ENCODE peak calls at places on chromosomes 6 and 20, in four cellular contexts. X, G, V and H are unnamed samples.

GRCh38 chr6:37783025-37783825 is 36.3 kb upstream of the ZFAND3 start:
- DNase-seq in V (no peak), X (no peak), G (peak), H (no peak)

GRCh38 chr6:25389501-25389900 is 110.3 kb downstream of the CARMIL1 start:
- DNase-seq in X (no peak), V (no peak), G (no peak), H (no peak)

GRCh38 chr6:3471711-3472110 is 14.9 kb upstream of the SLC22A23 start:
- DNase-seq in V (no peak), G (no peak), X (no peak), H (no peak)

GRCh38 chr6:16306334-16306733 is 67.9 kb downstream of the GMPR start:
- DNase-seq in X (no peak), G (no peak), V (no peak), H (no peak)

GRCh38 chr6:17725083-17725482 is 18.4 kb upstream of the NUP153 start:
- DNase-seq in G (no peak), X (peak), V (no peak), H (no peak)

GRCh38 chr20:34452281-34452982 is 63.8 kb upstream of the DYNLRB1 start:
- DNase-seq in V (no peak), G (no peak), X (no peak), H (no peak)

GRCh38 chr6:2476376-2476775 is 231.0 kb upstream of the GMDS start:
- DNase-seq in V (no peak), G (no peak), X (no peak), H (no peak)

GRCh38 chr6:16681260-16681873 is 79.9 kb downstream of the ATXN1 start:
- DNase-seq in X (no peak), G (no peak), V (no peak), H (no peak)

GRCh38 chr6:12304487-12304886 is 14.3 kb downstream of the EDN1 start:
- DNase-seq in V (no peak), G (no peak), X (no peak), H (no peak)

GRCh38 chr20:4187147-4187546 is 171.8 kb upstream of the RNF24 start:
- DNase-seq in G (no peak), X (no peak), V (no peak), H (no peak)

GRCh38 chr6:10460096-10460495 is 45.2 kb upstream of the TFAP2A start:
- DNase-seq in V (no peak), X (no peak), G (no peak), H (no peak)

GRCh38 chr20:58515240-58516212 is at the start of gene APCDD1L:
- DNase-seq in G (no peak), V (no peak), X (peak), H (no peak)

GRCh38 chr20:61166324-61166723 is 85.7 kb upstream of the CDH4 start:
- DNase-seq in G (no peak), X (no peak), V (no peak), H (no peak)

GRCh38 chr6:37020426-37021211 is 15.2 kb downstream of the FGD2 start:
- DNase-seq in V (no peak), X (no peak), G (no peak), H (no peak)

GRCh38 chr20:50320910-50321796 is 130.5 kb downstream of the CEBPB start:
- DNase-seq in V (no peak), X (peak), G (peak), H (no peak)

GRCh38 chr6:124977067-124977908 is 15.1 kb downstream of the RNF217 start:
- DNase-seq in G (no peak), V (no peak), X (no peak), H (no peak)

GRCh38 chr20:25230177-25230831 is 17.6 kb upstream of the PYGB start:
- DNase-seq in X (no peak), V (no peak), G (no peak), H (no peak)

GRCh38 chr6:6942826-6943225 is 164.9 kb upstream of the RREB1 start:
- DNase-seq in V (peak), X (no peak), G (no peak), H (no peak)

GRCh38 chr6:137631323-137631722 is 137.1 kb upstream of the OLIG3 start:
- DNase-seq in X (no peak), G (no peak), V (no peak), H (no peak)

GRCh38 chr20:10798811-10799210 is 125.0 kb upstream of the JAG1 start:
- DNase-seq in G (no peak), X (no peak), V (no peak), H (no peak)

GRCh38 chr6:170022827-170023619 is 267.9 kb downstream of the DLL1 start:
- DNase-seq in V (no peak), G (no peak), X (peak), H (no peak)

GRCh38 chr6:150325093-150325772 is 43.6 kb upstream of the IYD start:
- DNase-seq in G (no peak), X (no peak), V (no peak), H (no peak)

GRCh38 chr6:117681321-117681720 is 6.1 kb downstream of the NUS1 start:
- DNase-seq in X (no peak), G (no peak), V (no peak), H (no peak)

GRCh38 chr20:44717986-44718385 is 2.8 kb downstream of the CCN5 start:
- DNase-seq in X (no peak), G (no peak), V (no peak), H (no peak)

GRCh38 chr6:89353702-89354392 is 1.3 kb upstream of the UBE2J1 start:
- DNase-seq in V (no peak), X (no peak), G (no peak), H (no peak)